ENCODE peak calls at places on chromosomes 2 and 18, in seven cellular contexts. One of them, this sample, is unnamed.

GRCh38 chr2:32061973-32062861 is 1.1 kb upstream of the SPAST start:
- DNase-seq in iPS-NIHi11: peak
- DNase-seq in CD8-positive, alpha-beta T cell: no peak
- DNase-seq in tibial artery: peak
- DNase-seq in pulmonary artery endothelial cell: no peak
- DNase-seq in stromal cell of bone marrow: peak
- DNase-seq in NCI-H187: no peak
- DNase-seq in this sample: peak

GRCh38 chr2:73105511-73105971 is 7.2 kb downstream of the RAB11FIP5 start:
- DNase-seq in iPS-NIHi11: no peak
- DNase-seq in CD8-positive, alpha-beta T cell: no peak
- DNase-seq in tibial artery: peak
- DNase-seq in pulmonary artery endothelial cell: no peak
- DNase-seq in stromal cell of bone marrow: no peak
- DNase-seq in NCI-H187: no peak
- DNase-seq in this sample: no peak

GRCh38 chr2:67242456-67242855 is 154.7 kb upstream of the ETAA1 start:
- DNase-seq in iPS-NIHi11: no peak
- DNase-seq in CD8-positive, alpha-beta T cell: no peak
- DNase-seq in tibial artery: no peak
- DNase-seq in pulmonary artery endothelial cell: no peak
- DNase-seq in stromal cell of bone marrow: no peak
- DNase-seq in NCI-H187: no peak
- DNase-seq in this sample: no peak

GRCh38 chr2:24813645-24814257 is 20.5 kb downstream of the CENPO start:
- DNase-seq in iPS-NIHi11: no peak
- DNase-seq in CD8-positive, alpha-beta T cell: no peak
- DNase-seq in tibial artery: no peak
- DNase-seq in pulmonary artery endothelial cell: no peak
- DNase-seq in stromal cell of bone marrow: no peak
- DNase-seq in NCI-H187: no peak
- DNase-seq in this sample: no peak

GRCh38 chr2:105437708-105438103 is 38.9 kb upstream of the FHL2 start:
- DNase-seq in iPS-NIHi11: no peak
- DNase-seq in CD8-positive, alpha-beta T cell: no peak
- DNase-seq in tibial artery: no peak
- DNase-seq in pulmonary artery endothelial cell: no peak
- DNase-seq in stromal cell of bone marrow: peak
- DNase-seq in NCI-H187: no peak
- DNase-seq in this sample: no peak

GRCh38 chr2:1622521-1623200 is 121.7 kb downstream of the PXDN start:
- DNase-seq in iPS-NIHi11: no peak
- DNase-seq in CD8-positive, alpha-beta T cell: no peak
- DNase-seq in tibial artery: no peak
- DNase-seq in pulmonary artery endothelial cell: no peak
- DNase-seq in stromal cell of bone marrow: no peak
- DNase-seq in NCI-H187: no peak
- DNase-seq in this sample: no peak

GRCh38 chr2:54519841-54520459 is 63.8 kb downstream of the SPTBN1 start:
- DNase-seq in iPS-NIHi11: no peak
- DNase-seq in CD8-positive, alpha-beta T cell: no peak
- DNase-seq in tibial artery: no peak
- DNase-seq in pulmonary artery endothelial cell: no peak
- DNase-seq in stromal cell of bone marrow: no peak
- DNase-seq in NCI-H187: no peak
- DNase-seq in this sample: no peak

GRCh38 chr2:161165266-161165665 is 5.0 kb downstream of the TANK start:
- DNase-seq in iPS-NIHi11: no peak
- DNase-seq in CD8-positive, alpha-beta T cell: no peak
- DNase-seq in tibial artery: no peak
- DNase-seq in pulmonary artery endothelial cell: no peak
- DNase-seq in stromal cell of bone marrow: peak
- DNase-seq in NCI-H187: no peak
- DNase-seq in this sample: no peak

GRCh38 chr2:133293544-133294270 is 274.6 kb downstream of the NCKAP5 start:
- DNase-seq in iPS-NIHi11: no peak
- DNase-seq in CD8-positive, alpha-beta T cell: no peak
- DNase-seq in tibial artery: no peak
- DNase-seq in pulmonary artery endothelial cell: no peak
- DNase-seq in stromal cell of bone marrow: peak
- DNase-seq in NCI-H187: no peak
- DNase-seq in this sample: no peak

GRCh38 chr18:11366410-11366809 is 217.0 kb upstream of the PIEZO2 start:
- DNase-seq in iPS-NIHi11: no peak
- DNase-seq in CD8-positive, alpha-beta T cell: no peak
- DNase-seq in tibial artery: no peak
- DNase-seq in pulmonary artery endothelial cell: no peak
- DNase-seq in stromal cell of bone marrow: peak
- DNase-seq in NCI-H187: peak
- DNase-seq in this sample: no peak

GRCh38 chr2:38099096-38099997 is 23.4 kb upstream of the CYP1B1 start:
- DNase-seq in iPS-NIHi11: peak
- DNase-seq in CD8-positive, alpha-beta T cell: no peak
- DNase-seq in tibial artery: no peak
- DNase-seq in pulmonary artery endothelial cell: no peak
- DNase-seq in stromal cell of bone marrow: no peak
- DNase-seq in NCI-H187: no peak
- DNase-seq in this sample: no peak

GRCh38 chr2:173032032-173032431 is 43.6 kb upstream of the MAP3K20 start:
- DNase-seq in iPS-NIHi11: no peak
- DNase-seq in CD8-positive, alpha-beta T cell: no peak
- DNase-seq in tibial artery: no peak
- DNase-seq in pulmonary artery endothelial cell: no peak
- DNase-seq in stromal cell of bone marrow: no peak
- DNase-seq in NCI-H187: no peak
- DNase-seq in this sample: no peak

GRCh38 chr2:238264072-238264460 is 24.2 kb upstream of the HES6 start:
- DNase-seq in iPS-NIHi11: no peak
- DNase-seq in CD8-positive, alpha-beta T cell: no peak
- DNase-seq in tibial artery: no peak
- DNase-seq in pulmonary artery endothelial cell: no peak
- DNase-seq in stromal cell of bone marrow: no peak
- DNase-seq in NCI-H187: no peak
- DNase-seq in this sample: no peak

GRCh38 chr2:127650785-127651380 is 4.9 kb downstream of the GPR17 start:
- DNase-seq in iPS-NIHi11: no peak
- DNase-seq in CD8-positive, alpha-beta T cell: no peak
- DNase-seq in tibial artery: no peak
- DNase-seq in pulmonary artery endothelial cell: no peak
- DNase-seq in stromal cell of bone marrow: no peak
- DNase-seq in NCI-H187: no peak
- DNase-seq in this sample: no peak

GRCh38 chr18:74945774-74946545 is 263.0 kb downstream of the PTGR3 start:
- DNase-seq in iPS-NIHi11: no peak
- DNase-seq in CD8-positive, alpha-beta T cell: no peak
- DNase-seq in tibial artery: no peak
- DNase-seq in pulmonary artery endothelial cell: no peak
- DNase-seq in stromal cell of bone marrow: no peak
- DNase-seq in NCI-H187: no peak
- DNase-seq in this sample: no peak

GRCh38 chr18:51226068-51226467 is 28.6 kb upstream of the MEX3C start:
- DNase-seq in iPS-NIHi11: no peak
- DNase-seq in CD8-positive, alpha-beta T cell: no peak
- DNase-seq in tibial artery: no peak
- DNase-seq in pulmonary artery endothelial cell: no peak
- DNase-seq in stromal cell of bone marrow: no peak
- DNase-seq in NCI-H187: no peak
- DNase-seq in this sample: no peak

GRCh38 chr2:86066915-86067314 is 38.8 kb downstream of the POLR1A start:
- DNase-seq in iPS-NIHi11: no peak
- DNase-seq in CD8-positive, alpha-beta T cell: no peak
- DNase-seq in tibial artery: no peak
- DNase-seq in pulmonary artery endothelial cell: no peak
- DNase-seq in stromal cell of bone marrow: no peak
- DNase-seq in NCI-H187: no peak
- DNase-seq in this sample: no peak

GRCh38 chr18:48031641-48032040 is 101.2 kb upstream of the SMAD2 start:
- DNase-seq in iPS-NIHi11: no peak
- DNase-seq in CD8-positive, alpha-beta T cell: no peak
- DNase-seq in tibial artery: peak
- DNase-seq in pulmonary artery endothelial cell: no peak
- DNase-seq in stromal cell of bone marrow: no peak
- DNase-seq in NCI-H187: no peak
- DNase-seq in this sample: no peak

GRCh38 chr2:219446101-219446504 is 11.5 kb downstream of the SPEG start:
- DNase-seq in iPS-NIHi11: peak
- DNase-seq in CD8-positive, alpha-beta T cell: no peak
- DNase-seq in tibial artery: peak
- DNase-seq in pulmonary artery endothelial cell: peak
- DNase-seq in stromal cell of bone marrow: no peak
- DNase-seq in NCI-H187: no peak
- DNase-seq in this sample: peak

GRCh38 chr2:237964578-237965404 is 2.0 kb upstream of the UBE2F start:
- DNase-seq in iPS-NIHi11: no peak
- DNase-seq in CD8-positive, alpha-beta T cell: no peak
- DNase-seq in tibial artery: no peak
- DNase-seq in pulmonary artery endothelial cell: no peak
- DNase-seq in stromal cell of bone marrow: no peak
- DNase-seq in NCI-H187: no peak
- DNase-seq in this sample: peak

This sample was measured in hepatocyte.